ENCODE peak calls at places on chromosomes 7 and 10, in six cellular contexts. U is AG04450; V is thoracic aorta; C is aorta; H is left lung; Y is CD8-positive, alpha-beta memory T cell. F is an unnamed sample.

GRCh38 chr7:157389951-157390730 is 53.3 kb downstream of the DNAJB6 start:
- DNase-seq in Y (no peak), U (no peak), H (no peak), C (no peak), V (no peak), F (no peak)

GRCh38 chr10:77455538-77455937 is 182.1 kb downstream of the KCNMA1 start:
- DNase-seq in V (no peak), H (no peak), U (no peak), C (no peak), Y (no peak), F (no peak)

GRCh38 chr7:142914121-142914520 is 19.4 kb downstream of the TRPV5 start:
- DNase-seq in V (no peak), H (no peak), U (no peak), Y (no peak), C (no peak), F (no peak)

GRCh38 chr7:50197547-50197946 is 104.5 kb upstream of the ZPBP start:
- DNase-seq in V (no peak), U (no peak), C (no peak), H (no peak), Y (no peak), F (no peak)

GRCh38 chr7:50751136-50751535 is 31.6 kb downstream of the GRB10 start:
- DNase-seq in U (no peak), C (no peak), Y (no peak), H (no peak), V (no peak), F (no peak)

GRCh38 chr10:58137813-58138212 is 129.9 kb downstream of the IPMK start:
- DNase-seq in V (no peak), U (no peak), Y (no peak), H (no peak), C (no peak), F (no peak)

GRCh38 chr10:30562787-30563186 is 66.8 kb downstream of the LYZL2 start:
- DNase-seq in C (no peak), V (no peak), H (no peak), U (no peak), Y (no peak), F (no peak)

GRCh38 chr7:143418681-143419458 is 10.2 kb upstream of the EPHA1 start:
- DNase-seq in U (no peak), Y (no peak), V (no peak), C (no peak), H (no peak), F (no peak)

GRCh38 chr10:123299598-123299997 is 145.4 kb downstream of the BUB3 start:
- DNase-seq in V (no peak), Y (no peak), H (no peak), C (no peak), U (no peak), F (no peak)

GRCh38 chr7:128084896-128085608 is 53.8 kb upstream of the LRRC4 start:
- DNase-seq in Y (no peak), V (no peak), H (no peak), C (no peak), U (no peak), F (no peak)

GRCh38 chr7:41996381-41997035 is 240.5 kb downstream of the GLI3 start:
- DNase-seq in C (no peak), V (no peak), Y (no peak), U (peak), H (no peak), F (no peak)

GRCh38 chr10:47231414-47231813 is 68.6 kb upstream of the GDF10 start:
- DNase-seq in V (no peak), C (no peak), Y (no peak), H (no peak), U (no peak), F (no peak)

GRCh38 chr10:34908472-34908871 is 93.4 kb upstream of the PARD3 start:
- DNase-seq in Y (no peak), H (no peak), V (no peak), C (no peak), U (peak), F (no peak)
- H3K27ac ChIP-seq in Y (no peak), H (no peak), V (no peak), C (no peak), U (peak), F (no peak)

DNA sequence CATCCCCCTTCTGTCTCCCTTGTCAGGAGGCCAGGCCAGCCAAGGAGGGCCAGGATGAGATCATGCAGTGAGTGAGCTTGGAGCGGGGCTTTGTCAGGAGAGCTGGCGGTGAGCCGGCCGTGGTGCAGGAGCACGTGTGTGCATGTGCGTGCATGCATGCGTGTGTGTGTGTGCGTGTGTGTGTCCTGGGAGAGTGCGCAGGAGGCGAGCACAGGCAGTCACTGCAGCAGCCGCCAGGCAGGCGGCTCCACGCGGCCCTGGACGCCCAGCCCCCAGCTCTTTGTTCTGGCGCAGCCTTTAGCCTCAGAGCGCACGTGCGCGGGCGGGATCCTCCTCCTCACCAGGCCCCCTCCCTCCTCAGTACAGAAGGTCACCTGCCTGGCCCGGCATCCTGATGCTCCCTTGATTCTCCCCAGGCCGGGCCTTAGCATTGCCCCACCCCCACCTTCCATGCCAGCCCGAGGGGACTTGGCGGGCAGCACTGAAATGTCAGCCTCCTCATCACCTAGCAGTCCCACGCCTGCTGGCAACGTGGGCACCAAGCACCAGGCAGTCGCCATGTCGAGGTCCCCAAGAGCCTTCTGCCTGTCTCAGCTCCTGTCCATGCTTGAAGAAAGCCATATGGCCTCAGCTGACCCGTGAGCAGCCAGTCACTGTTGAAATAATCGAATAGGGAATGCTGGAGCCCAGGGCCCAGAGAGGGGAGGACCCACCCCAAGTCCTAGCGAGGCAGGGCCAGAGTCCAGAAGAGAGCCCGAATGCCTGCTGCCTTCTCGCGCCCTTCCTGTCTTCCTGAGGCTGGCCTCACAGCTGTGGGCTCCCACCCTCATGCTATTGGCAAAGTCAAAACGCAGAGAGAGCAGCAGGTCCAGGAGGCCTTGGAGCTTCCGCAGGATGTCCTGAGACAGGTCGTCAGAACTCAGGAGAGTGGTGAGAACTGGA is 125.9 kb upstream of the PPIF start:
- DNase-seq in Y (no peak), C (peak), H (peak), U (peak), V (no peak), F (no peak)
- H3K27ac ChIP-seq in Y (no peak), C (no peak), H (peak), U (peak), V (no peak), F (peak)

GRCh38 chr10:3570330-3570729 is 214.7 kb downstream of the KLF6 start:
- DNase-seq in C (no peak), Y (no peak), V (no peak), H (no peak), U (no peak), F (no peak)

GRCh38 chr10:3574451-3574850 is 210.6 kb downstream of the KLF6 start:
- DNase-seq in H (no peak), V (no peak), Y (no peak), U (no peak), C (no peak), F (no peak)

GRCh38 chr10:3570855-3571266 is 214.1 kb downstream of the KLF6 start:
- DNase-seq in Y (no peak), C (peak), U (no peak), H (no peak), V (peak), F (no peak)

GRCh38 chr10:3571310-3571825 is 213.6 kb downstream of the KLF6 start:
- DNase-seq in C (no peak), U (no peak), Y (no peak), H (no peak), V (no peak), F (no peak)

DNA sequence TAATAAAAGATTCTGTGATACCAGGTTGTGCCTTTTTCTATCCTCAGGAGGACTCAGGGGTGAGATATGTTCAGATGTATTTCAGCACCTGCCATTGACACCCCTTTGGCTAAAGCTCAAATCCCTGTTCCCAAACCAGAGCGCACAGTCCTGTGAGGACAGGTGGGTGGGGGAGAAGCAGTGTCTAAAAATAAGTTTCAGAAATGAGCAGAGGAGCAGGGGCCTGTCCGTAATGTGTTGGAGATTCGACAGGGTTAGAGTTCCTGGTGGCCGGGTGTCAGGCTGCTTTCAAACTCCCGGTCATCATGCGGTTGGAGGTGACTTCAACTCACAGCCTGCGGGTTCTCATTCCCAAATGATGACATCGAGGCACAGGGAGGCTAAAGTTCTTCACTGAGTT is 211.5 kb downstream of the KLF6 start:
- DNase-seq in C (no peak), V (no peak), Y (no peak), H (no peak), U (no peak), F (no peak)
- H3K27ac ChIP-seq in C (no peak), V (no peak), Y (no peak), H (no peak), U (no peak), F (no peak)

GRCh38 chr10:97771913-97772823 is at the start of gene SFRP5:
- DNase-seq in H (no peak), Y (no peak), V (no peak), U (no peak), C (no peak), F (no peak)

GRCh38 chr10:97773096-97773495 is 1.3 kb upstream of the SFRP5 start:
- DNase-seq in U (no peak), V (no peak), C (no peak), Y (no peak), H (no peak), F (no peak)

GRCh38 chr10:97768322-97769315 is 3.2 kb downstream of the SFRP5 start:
- DNase-seq in U (no peak), Y (no peak), C (no peak), H (no peak), V (no peak), F (no peak)

GRCh38 chr10:97771055-97771811 is 566 bp downstream of the SFRP5 start:
- DNase-seq in H (no peak), Y (no peak), U (no peak), C (no peak), V (no peak), F (no peak)

GRCh38 chr10:97770265-97770664 is 1.5 kb downstream of the SFRP5 start:
- DNase-seq in Y (no peak), V (no peak), C (no peak), U (no peak), H (no peak), F (no peak)
- H3K27ac ChIP-seq in Y (no peak), V (no peak), C (no peak), U (no peak), H (no peak), F (no peak)

DNA sequence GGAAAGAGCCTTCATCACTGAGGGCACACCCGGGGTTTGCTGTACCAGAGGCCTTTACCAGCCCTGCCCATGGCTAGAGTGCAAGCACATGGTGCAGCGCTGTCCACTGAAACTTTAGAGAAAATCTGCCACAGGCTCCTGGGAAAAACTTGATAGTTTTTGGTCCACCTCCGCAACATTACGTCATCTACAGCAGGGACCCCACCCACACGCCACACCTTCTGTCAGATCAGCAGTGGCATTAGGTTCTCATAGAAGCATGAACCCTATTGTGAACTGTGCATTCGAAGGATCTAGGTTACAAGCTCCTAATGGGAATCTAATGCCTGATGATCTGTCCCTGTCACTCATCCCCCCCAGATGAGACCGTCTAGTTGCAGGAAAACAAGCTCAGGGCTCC is 2.5 kb upstream of the ODAD2 start:
- DNase-seq in Y (no peak), C (no peak), H (no peak), V (no peak), U (no peak), F (no peak)
- H3K27ac ChIP-seq in Y (no peak), C (no peak), H (no peak), V (no peak), U (no peak), F (no peak)

DNA sequence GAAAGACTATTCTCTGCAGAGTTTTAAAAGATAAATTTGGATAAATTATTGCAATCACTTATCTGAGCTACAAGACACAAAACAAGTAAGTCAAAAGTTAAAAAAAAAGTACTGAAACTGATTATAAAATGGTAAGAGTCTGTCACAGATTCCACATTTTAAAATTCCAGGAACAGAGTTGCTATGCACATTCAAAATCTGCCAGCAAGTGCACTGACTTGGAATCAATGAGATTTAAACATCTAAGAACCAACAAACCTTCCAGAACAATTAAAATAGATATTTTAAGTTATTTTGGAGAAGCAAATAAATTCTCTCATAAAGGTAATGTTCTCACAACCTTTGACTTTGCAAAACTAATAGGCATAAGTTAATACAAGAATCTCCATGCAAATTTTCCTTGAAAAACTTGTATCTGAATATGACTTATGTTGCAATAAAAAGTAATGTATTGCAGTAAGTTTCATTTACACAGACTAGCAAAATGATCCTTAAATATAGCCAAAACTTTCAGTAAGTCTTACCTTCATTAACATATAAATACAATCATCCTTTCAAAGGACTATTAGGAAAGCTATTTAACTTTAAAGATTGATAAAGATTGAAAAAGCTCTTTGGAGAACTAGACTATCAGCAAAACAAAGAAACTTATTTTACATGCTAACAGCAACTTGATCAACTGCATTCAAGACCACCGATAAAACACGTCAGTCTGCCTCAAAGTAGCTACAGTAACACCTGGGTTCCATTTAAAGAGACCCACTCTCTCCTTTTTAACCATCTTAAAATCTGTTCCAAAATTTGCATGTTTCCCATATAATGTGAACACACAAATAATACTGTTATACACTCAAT is 4.4 kb downstream of the ETV1 start:
- DNase-seq in V (no peak), U (no peak), Y (no peak), H (no peak), C (no peak), F (no peak)
- H3K27ac ChIP-seq in V (no peak), U (no peak), Y (no peak), H (peak), C (no peak), F (no peak)

GRCh38 chr7:5397657-5398237 is 25.9 kb downstream of the TNRC18 start:
- DNase-seq in C (peak), V (no peak), H (no peak), U (no peak), Y (no peak), F (no peak)
- H3K27ac ChIP-seq in C (no peak), V (peak), H (peak), U (peak), Y (no peak), F (peak)

GRCh38 chr7:139109188-139109982 is at the start of gene ZC3HAV1:
- DNase-seq in Y (peak), H (peak), V (peak), C (peak), U (peak), F (peak)
- H3K27ac ChIP-seq in Y (peak), H (peak), V (peak), C (peak), U (peak), F (peak)

DNA sequence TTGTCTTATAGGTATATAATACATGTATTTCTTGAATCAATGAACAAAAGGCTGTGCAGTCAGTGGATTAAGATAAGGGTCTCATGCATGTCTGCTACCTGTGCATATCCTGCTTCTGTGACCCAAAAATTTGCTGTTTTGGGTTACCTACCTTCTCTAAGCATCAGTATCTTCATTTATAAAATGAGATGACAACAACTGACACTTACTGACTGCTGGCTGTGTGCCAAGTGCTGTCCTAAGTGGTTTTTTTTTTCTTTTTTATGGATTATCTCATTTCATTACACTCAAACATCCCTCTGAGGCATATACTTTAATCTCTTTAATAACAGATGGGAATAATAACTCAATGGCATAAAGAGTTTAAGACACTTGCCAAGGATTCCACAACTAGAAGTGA is 2.1 kb downstream of the PDK4 start:
- DNase-seq in U (no peak), H (no peak), V (no peak), C (no peak), Y (no peak), F (no peak)
- H3K27ac ChIP-seq in U (no peak), H (no peak), V (peak), C (peak), Y (no peak), F (peak)

GRCh38 chr7:75962607-75963382 is 31.6 kb downstream of the TMEM120A start:
- DNase-seq in V (no peak), C (peak), H (no peak), U (peak), Y (no peak), F (no peak)

GRCh38 chr7:75966209-75966961 is 28.0 kb downstream of the TMEM120A start:
- DNase-seq in Y (no peak), V (peak), H (no peak), C (peak), U (no peak), F (peak)

GRCh38 chr7:75961194-75961593 is 33.2 kb downstream of the TMEM120A start:
- DNase-seq in U (no peak), V (no peak), C (no peak), H (no peak), Y (no peak), F (no peak)

GRCh38 chr7:75965617-75966016 is 28.8 kb downstream of the TMEM120A start:
- DNase-seq in Y (no peak), U (no peak), V (no peak), C (no peak), H (no peak), F (no peak)

DNA sequence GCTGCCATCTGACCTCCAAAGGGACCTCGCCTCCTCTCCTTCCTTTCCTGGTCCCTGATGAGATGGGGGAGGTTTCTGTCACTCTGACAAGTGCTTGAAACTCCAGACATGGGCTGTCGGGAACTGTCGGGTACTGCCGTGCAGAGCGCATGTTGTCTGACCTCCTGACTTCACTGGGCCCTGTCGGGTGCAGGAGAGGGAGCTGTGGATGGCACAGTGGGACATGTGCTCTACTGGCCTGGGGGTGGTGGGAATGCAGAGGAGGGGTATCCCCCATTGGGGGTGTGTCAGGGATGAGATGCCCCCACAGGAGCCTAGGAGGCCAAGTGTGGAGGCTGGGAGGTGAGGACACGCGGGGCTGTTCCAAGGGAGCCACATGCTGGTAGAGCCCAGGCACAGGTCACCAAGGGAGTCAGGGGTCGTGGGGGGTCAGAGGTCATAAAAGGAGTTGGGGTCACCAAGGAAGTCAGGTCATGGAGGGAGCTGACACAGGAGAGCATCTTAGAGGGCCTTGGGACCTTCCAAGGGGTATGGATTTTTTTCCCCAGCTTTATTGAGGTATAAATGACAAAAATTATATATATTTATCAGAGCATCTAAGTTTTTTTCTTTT is 30.9 kb downstream of the TMEM120A start:
- DNase-seq in C (no peak), V (no peak), Y (no peak), H (no peak), U (no peak), F (no peak)
- H3K27ac ChIP-seq in C (peak), V (peak), Y (no peak), H (peak), U (peak), F (peak)